ENCODE peak calls at places on chromosomes 11 and 22, in eight cellular contexts. One of them, this sample, is unnamed. For H3K9me3, the result is how much of the 10 kb centered on the place peaks cover.

GRCh38 chr11:808427-809286 is 1.1 kb upstream of the RPLP2 start:
- DNase-seq in ovary: no peak
- DNase-seq in stomach: no peak
- DNase-seq in IMR-90: no peak
- DNase-seq in transverse colon: peak
- DNase-seq in PC-3: no peak
- DNase-seq in endothelial cell of umbilical vein: no peak
- DNase-seq in H9: no peak
- DNase-seq in this sample: no peak

GRCh38 chr11:76076749-76077148 is 129.6 kb downstream of the WNT11 start:
- DNase-seq in stomach: no peak
- DNase-seq in transverse colon: no peak
- DNase-seq in PC-3: no peak
- DNase-seq in H9: no peak
- DNase-seq in IMR-90: no peak
- DNase-seq in endothelial cell of umbilical vein: no peak
- DNase-seq in ovary: no peak
- DNase-seq in this sample: no peak

GRCh38 chr11:3700410-3700809 is 29.2 kb upstream of the CHRNA10 start:
- DNase-seq in ovary: no peak
- DNase-seq in stomach: no peak
- DNase-seq in endothelial cell of umbilical vein: no peak
- DNase-seq in IMR-90: no peak
- DNase-seq in H9: no peak
- DNase-seq in transverse colon: no peak
- DNase-seq in PC-3: no peak
- DNase-seq in this sample: no peak

GRCh38 chr11:62459080-62459479 is 40.2 kb downstream of the SCGB1A1 start:
- DNase-seq in transverse colon: no peak
- DNase-seq in IMR-90: peak
- DNase-seq in endothelial cell of umbilical vein: no peak
- DNase-seq in H9: no peak
- DNase-seq in PC-3: no peak
- DNase-seq in ovary: no peak
- DNase-seq in stomach: no peak
- DNase-seq in this sample: no peak

GRCh38 chr11:14340721-14341120 is 18.3 kb downstream of the RRAS2 start:
- DNase-seq in PC-3: no peak
- DNase-seq in IMR-90: no peak
- DNase-seq in transverse colon: no peak
- DNase-seq in H9: no peak
- DNase-seq in stomach: no peak
- DNase-seq in ovary: no peak
- DNase-seq in endothelial cell of umbilical vein: no peak
- DNase-seq in this sample: no peak

GRCh38 chr11:126585388-126586302 is 230.2 kb downstream of the ST3GAL4 start:
- DNase-seq in endothelial cell of umbilical vein: peak
- DNase-seq in PC-3: peak
- DNase-seq in H9: peak
- DNase-seq in IMR-90: peak
- DNase-seq in ovary: peak
- DNase-seq in transverse colon: peak
- DNase-seq in stomach: peak
- DNase-seq in this sample: no peak

GRCh38 chr11:64119748-64120147 is 46.2 kb downstream of the MACROD1 start:
- DNase-seq in stomach: no peak
- DNase-seq in IMR-90: no peak
- DNase-seq in endothelial cell of umbilical vein: no peak
- DNase-seq in ovary: no peak
- DNase-seq in transverse colon: no peak
- DNase-seq in PC-3: no peak
- DNase-seq in H9: no peak
- DNase-seq in this sample: no peak

GRCh38 chr22:33758125-33758483 is 162.2 kb downstream of the LARGE1 start:
- DNase-seq in endothelial cell of umbilical vein: no peak
- DNase-seq in stomach: no peak
- DNase-seq in H9: no peak
- DNase-seq in ovary: no peak
- DNase-seq in IMR-90: no peak
- DNase-seq in PC-3: no peak
- DNase-seq in transverse colon: no peak
- DNase-seq in this sample: no peak

GRCh38 chr11:60658409-60658808 is 41.0 kb upstream of the MS4A8 start:
- DNase-seq in ovary: no peak
- DNase-seq in PC-3: peak
- DNase-seq in H9: no peak
- DNase-seq in IMR-90: no peak
- DNase-seq in endothelial cell of umbilical vein: no peak
- DNase-seq in stomach: peak
- DNase-seq in transverse colon: no peak
- DNase-seq in this sample: no peak

GRCh38 chr11:2272241-2272945 is 2.0 kb upstream of the ASCL2 start:
- DNase-seq in PC-3: no peak
- DNase-seq in stomach: peak
- DNase-seq in ovary: peak
- DNase-seq in endothelial cell of umbilical vein: no peak
- DNase-seq in transverse colon: no peak
- DNase-seq in IMR-90: no peak
- DNase-seq in H9: no peak
- DNase-seq in this sample: no peak

GRCh38 chr22:23834406-23834805 is 4.4 kb downstream of the DERL3 start:
- DNase-seq in H9: no peak
- DNase-seq in ovary: no peak
- DNase-seq in endothelial cell of umbilical vein: no peak
- DNase-seq in stomach: no peak
- DNase-seq in PC-3: no peak
- DNase-seq in IMR-90: no peak
- DNase-seq in transverse colon: no peak
- DNase-seq in this sample: no peak

GRCh38 chr22:36874309-36874696 is 13.5 kb downstream of the NCF4 start:
- DNase-seq in ovary: no peak
- DNase-seq in H9: no peak
- DNase-seq in endothelial cell of umbilical vein: no peak
- DNase-seq in transverse colon: no peak
- DNase-seq in PC-3: no peak
- DNase-seq in IMR-90: no peak
- DNase-seq in stomach: no peak
- DNase-seq in this sample: no peak

GRCh38 chr11:11486002-11486401 is 133.0 kb upstream of the CSNK2A3 start:
- DNase-seq in H9: no peak
- DNase-seq in endothelial cell of umbilical vein: no peak
- DNase-seq in transverse colon: peak
- DNase-seq in PC-3: no peak
- DNase-seq in ovary: no peak
- DNase-seq in stomach: peak
- DNase-seq in IMR-90: no peak
- DNase-seq in this sample: no peak

GRCh38 chr22:20952544-20953341 is 14.3 kb upstream of the AIFM3 start:
- DNase-seq in endothelial cell of umbilical vein: no peak
- DNase-seq in H9: no peak
- DNase-seq in ovary: no peak
- DNase-seq in transverse colon: peak
- DNase-seq in stomach: no peak
- DNase-seq in IMR-90: no peak
- DNase-seq in PC-3: no peak
- DNase-seq in this sample: no peak

GRCh38 chr11:17575431-17576425 is 28.7 kb downstream of the OTOG start:
- DNase-seq in endothelial cell of umbilical vein: no peak
- DNase-seq in transverse colon: no peak
- DNase-seq in stomach: peak
- DNase-seq in IMR-90: no peak
- DNase-seq in PC-3: no peak
- DNase-seq in H9: peak
- DNase-seq in ovary: no peak
- DNase-seq in this sample: no peak

GRCh38 chr11:1194231-1194976 is 28.5 kb upstream of the MUC5B start:
- DNase-seq in H9: no peak
- DNase-seq in PC-3: no peak
- DNase-seq in ovary: peak
- DNase-seq in stomach: peak
- DNase-seq in endothelial cell of umbilical vein: no peak
- DNase-seq in IMR-90: no peak
- DNase-seq in transverse colon: peak
- DNase-seq in this sample: no peak

DNA sequence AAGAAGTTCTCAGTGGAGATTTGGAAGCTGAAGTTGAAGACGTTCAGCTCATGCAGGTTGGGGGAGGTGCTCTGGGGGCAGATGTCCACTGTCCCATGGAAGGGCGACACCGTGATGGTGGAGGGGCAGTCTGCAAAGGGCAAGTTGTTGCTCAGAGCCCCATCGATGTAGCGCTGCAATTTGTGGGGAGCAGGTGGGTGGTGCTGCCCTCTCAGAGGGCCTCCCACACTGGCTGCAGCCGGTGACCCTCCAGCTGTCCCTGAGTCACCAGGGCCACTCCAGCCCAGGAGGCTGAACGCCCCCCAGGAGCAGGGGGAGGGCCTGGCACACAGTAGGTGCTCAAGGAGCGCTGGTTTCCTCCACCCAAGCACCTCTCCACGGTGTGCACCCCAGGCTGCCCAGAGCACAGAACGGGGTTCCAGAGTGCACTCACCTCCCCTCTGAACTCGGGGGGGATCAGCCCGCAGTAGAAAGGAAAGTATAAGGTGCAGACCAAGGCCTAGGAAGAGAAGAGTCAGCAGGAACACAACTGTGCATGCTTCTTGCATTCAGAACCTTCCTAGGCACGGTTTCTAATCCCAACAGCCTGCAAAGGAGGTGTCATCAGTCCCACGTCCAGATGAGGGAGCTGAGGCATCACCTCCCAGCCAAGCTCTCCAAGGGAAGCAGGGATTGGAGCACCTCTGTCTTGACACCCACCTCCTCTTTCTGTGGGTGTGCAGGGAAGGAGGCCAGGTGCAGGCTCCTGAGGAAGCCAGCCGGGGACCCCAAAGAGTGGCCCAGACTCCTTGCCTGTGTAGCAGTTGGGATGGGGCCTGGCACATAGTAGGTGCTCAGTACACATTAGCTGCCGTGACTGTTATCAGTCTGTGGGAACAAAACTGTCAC is 2.2 kb downstream of the PNPLA5 start:
- DNase-seq in ovary: no peak
- DNase-seq in transverse colon: no peak
- DNase-seq in PC-3: peak
- DNase-seq in endothelial cell of umbilical vein: no peak
- DNase-seq in H9: no peak
- DNase-seq in stomach: no peak
- DNase-seq in IMR-90: peak
- DNase-seq in this sample: no peak
- TF ChIP-seq CTCF in ovary: no peak
- TF ChIP-seq CTCF in transverse colon: no peak
- TF ChIP-seq CTCF in PC-3: peak
- TF ChIP-seq CTCF in endothelial cell of umbilical vein: no peak
- TF ChIP-seq CTCF in H9: peak
- TF ChIP-seq CTCF in stomach: no peak
- TF ChIP-seq CTCF in IMR-90: peak
- TF ChIP-seq CTCF in this sample: no peak

GRCh38 chr11:55054723-55055122 is 207.2 kb upstream of the TRIM48 start:
- DNase-seq in endothelial cell of umbilical vein: no peak
- DNase-seq in ovary: no peak
- DNase-seq in H9: no peak
- DNase-seq in transverse colon: no peak
- DNase-seq in PC-3: no peak
- DNase-seq in IMR-90: no peak
- DNase-seq in stomach: no peak
- DNase-seq in this sample: no peak
- H3K9me3 ChIP-seq in endothelial cell of umbilical vein: under half
- H3K9me3 ChIP-seq in ovary: under half
- H3K9me3 ChIP-seq in H9: half or more
- H3K9me3 ChIP-seq in transverse colon: half or more
- H3K9me3 ChIP-seq in PC-3: half or more
- H3K9me3 ChIP-seq in IMR-90: under half
- H3K9me3 ChIP-seq in stomach: half or more
- H3K9me3 ChIP-seq in this sample: half or more

DNA sequence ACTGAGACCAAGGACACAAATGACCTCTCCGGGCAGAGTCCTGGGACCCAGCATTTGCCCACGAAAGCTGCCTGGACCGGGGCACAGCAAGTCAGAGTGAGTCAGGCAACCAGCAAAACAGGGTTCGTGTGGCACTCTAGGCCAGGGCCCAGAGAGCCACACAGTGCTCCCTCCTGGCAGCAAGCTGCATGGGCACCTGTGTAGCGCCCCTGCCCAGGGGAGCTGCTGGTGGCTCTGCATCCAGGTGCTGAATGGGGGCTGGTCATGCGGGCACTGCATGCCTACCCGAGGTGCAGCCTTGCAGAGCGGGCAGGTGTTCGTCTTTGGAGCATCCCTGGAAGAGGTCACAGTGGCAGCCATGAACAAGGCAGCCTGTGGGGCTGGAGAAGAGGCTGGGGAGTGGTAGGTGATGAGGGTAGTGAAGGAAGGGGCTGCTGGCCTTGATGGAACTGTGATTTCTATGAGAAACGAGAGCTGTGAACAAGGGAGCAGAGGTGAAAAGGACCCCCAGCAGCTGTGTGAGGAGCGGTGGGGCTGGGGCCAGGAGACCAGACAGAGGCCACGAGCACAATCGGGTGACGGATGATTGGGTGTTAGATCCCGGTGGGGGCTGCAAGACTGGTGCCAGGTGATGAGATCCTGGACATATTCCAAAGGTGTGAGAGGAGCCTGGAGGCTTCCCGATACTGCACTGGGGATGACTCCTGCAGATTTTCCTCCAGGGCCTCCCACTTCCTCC is 63.3 kb downstream of the DGCR2 start:
- DNase-seq in ovary: no peak
- DNase-seq in PC-3: peak
- DNase-seq in stomach: peak
- DNase-seq in endothelial cell of umbilical vein: no peak
- DNase-seq in transverse colon: no peak
- DNase-seq in IMR-90: no peak
- DNase-seq in H9: no peak
- DNase-seq in this sample: no peak
- TF ChIP-seq CTCF in ovary: no peak
- TF ChIP-seq CTCF in PC-3: peak
- TF ChIP-seq CTCF in stomach: no peak
- TF ChIP-seq CTCF in endothelial cell of umbilical vein: no peak
- TF ChIP-seq CTCF in transverse colon: no peak
- TF ChIP-seq CTCF in IMR-90: no peak
- TF ChIP-seq CTCF in H9: peak
- TF ChIP-seq CTCF in this sample: no peak

DNA sequence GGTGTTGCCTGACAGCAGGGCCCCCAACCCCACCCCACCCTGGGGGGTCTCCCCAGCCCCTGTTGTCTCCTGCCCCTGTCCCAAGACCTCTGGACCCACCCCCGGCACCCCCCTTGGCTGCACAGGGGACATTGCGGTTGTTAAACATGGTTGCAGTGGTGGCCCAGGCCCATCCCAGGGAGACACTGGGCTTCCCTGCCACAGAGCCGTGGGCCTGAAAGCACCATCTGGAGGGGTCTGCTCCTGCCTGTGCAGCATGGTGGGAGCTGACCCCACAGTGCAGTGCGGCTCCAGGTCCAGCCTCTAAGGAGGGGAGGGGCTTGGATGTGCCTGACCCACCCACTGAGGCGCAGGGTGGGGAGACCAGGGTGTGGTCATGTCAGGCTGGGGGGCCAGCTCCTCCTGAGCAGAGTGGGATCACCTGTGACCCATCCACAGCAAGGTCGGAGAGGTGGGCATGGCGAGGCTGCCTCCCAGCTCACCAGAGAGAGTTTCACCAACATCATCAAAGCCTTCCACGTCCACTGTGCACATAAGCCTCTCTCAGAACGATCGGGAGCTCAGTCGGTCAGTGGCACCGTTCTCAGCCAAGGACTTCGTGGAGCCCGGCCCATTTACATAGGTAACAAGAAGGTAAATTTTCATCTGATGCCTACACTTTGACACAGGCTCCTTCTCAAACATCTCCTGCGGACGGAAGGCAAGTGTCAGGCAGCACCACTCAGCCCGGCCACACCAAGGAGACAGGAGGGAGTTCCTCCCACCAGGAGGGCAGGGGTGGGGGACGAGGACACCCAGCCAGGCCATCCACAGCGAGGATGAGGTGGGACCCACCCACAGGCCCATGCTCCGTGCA is 201.1 kb downstream of the BRD1 start:
- DNase-seq in endothelial cell of umbilical vein: no peak
- DNase-seq in transverse colon: no peak
- DNase-seq in PC-3: no peak
- DNase-seq in IMR-90: no peak
- DNase-seq in H9: no peak
- DNase-seq in stomach: no peak
- DNase-seq in ovary: no peak
- DNase-seq in this sample: no peak
- H3K9me3 ChIP-seq in endothelial cell of umbilical vein: under half
- H3K9me3 ChIP-seq in transverse colon: under half
- H3K9me3 ChIP-seq in PC-3: under half
- H3K9me3 ChIP-seq in IMR-90: under half
- H3K9me3 ChIP-seq in H9: under half
- H3K9me3 ChIP-seq in stomach: under half
- H3K9me3 ChIP-seq in ovary: under half
- H3K9me3 ChIP-seq in this sample: under half

This sample was measured in CD4-positive, alpha-beta T cell.